ENCODE peak calls at places on chromosomes 2 and 18, in five cellular contexts. U is CD8-positive, alpha-beta memory T cell; J is tibial artery; E is neural progenitor cell; X is body of pancreas. N is an unnamed sample.

GRCh38 chr2:188444106-188444835 is 152.6 kb downstream of the GULP1 start:
- DNase-seq in E (no peak), J (no peak), U (no peak), X (no peak), N (no peak)

GRCh38 chr2:10223471-10223870 is 79.2 kb upstream of the HPCAL1 start:
- DNase-seq in E (peak; percentile 1), X (no peak), U (no peak), J (peak; percentile 45), N (no peak)

GRCh38 chr2:54657664-54658083 is 65.8 kb upstream of the EML6 start:
- DNase-seq in X (peak; percentile 83), U (no peak), J (no peak), E (peak; percentile 69), N (no peak)

GRCh38 chr2:241810304-241811208 is 1.6 kb downstream of the NEU4 start:
- DNase-seq in J (peak; percentile 64), E (no peak), X (peak; percentile 36), U (no peak), N (peak; percentile 78)

GRCh38 chr2:121694398-121695178 is 42.1 kb downstream of the NIFK start:
- DNase-seq in U (no peak), J (no peak), E (no peak), X (no peak), N (no peak)

GRCh38 chr2:191225690-191226089 is 19.5 kb upstream of the MYO1B start:
- DNase-seq in E (no peak), X (no peak), U (no peak), J (no peak), N (no peak)

GRCh38 chr2:133213651-133214050 is 354.6 kb downstream of the NCKAP5 start:
- DNase-seq in X (no peak), U (no peak), E (no peak), J (no peak), N (no peak)

GRCh38 chr18:52636536-52636935 is 296.5 kb downstream of the DCC start:
- DNase-seq in J (no peak), E (no peak), X (peak; percentile 5), U (no peak), N (no peak)

GRCh38 chr2:54471221-54471711 is 15.1 kb downstream of the SPTBN1 start:
- DNase-seq in E (no peak), X (peak; percentile 12), U (no peak), J (no peak), N (no peak)

GRCh38 chr2:54585136-54585535 is 129.0 kb downstream of the SPTBN1 start:
- DNase-seq in E (no peak), X (no peak), U (no peak), J (no peak), N (no peak)

GRCh38 chr18:67310826-67311225 is 205.7 kb downstream of the DSEL start:
- DNase-seq in X (no peak), U (no peak), E (no peak), J (no peak), N (no peak)

GRCh38 chr2:179218848-179219594 is 45.6 kb downstream of the SESTD1 start:
- DNase-seq in E (peak; percentile 72), J (peak; percentile 86), U (peak; percentile 3), X (peak; percentile 83), N (no peak)

GRCh38 chr2:47785986-47786385 is 3.0 kb downstream of the MSH6 start:
- DNase-seq in U (no peak), J (no peak), E (no peak), X (no peak), N (no peak)

GRCh38 chr2:236941106-236941505 is 144.6 kb upstream of the COPS8 start:
- DNase-seq in E (no peak), U (no peak), J (no peak), X (no peak), N (no peak)

GRCh38 chr2:138782378-138782777 is 2.2 kb upstream of the NXPH2 start:
- DNase-seq in E (no peak), U (no peak), X (no peak), J (no peak), N (no peak)

GRCh38 chr2:64695656-64696310 is 42.1 kb upstream of the SERTAD2 start:
- DNase-seq in E (no peak), J (no peak), U (no peak), X (no peak), N (no peak)

GRCh38 chr2:181077128-181077709 is 96.8 kb downstream of the UBE2E3 start:
- DNase-seq in U (peak; percentile 51), E (peak; percentile 68), J (no peak), X (no peak), N (no peak)

GRCh38 chr2:176132397-176133086 is 3.0 kb downstream of the HOXD8 start:
- DNase-seq in U (peak; percentile 27), X (no peak), E (peak; percentile 47), J (no peak), N (no peak)

GRCh38 chr2:24828641-24829040 is 35.4 kb downstream of the CENPO start:
- DNase-seq in J (peak; percentile 62), X (no peak), E (no peak), U (no peak), N (no peak)

GRCh38 chr18:23073996-23074606 is 61.2 kb upstream of the CABLES1 start:
- DNase-seq in U (no peak), E (no peak), J (no peak), X (no peak), N (no peak)

GRCh38 chr18:59038295-59039039 is 101.2 kb upstream of the SEC11C start:
- DNase-seq in U (no peak), E (no peak), X (no peak), J (no peak), N (no peak)

GRCh38 chr2:234566622-234567021 is 69.7 kb upstream of the ARL4C start:
- DNase-seq in E (no peak), J (no peak), X (no peak), U (no peak), N (no peak)

GRCh38 chr2:36367497-36368353 is 12.1 kb downstream of the CRIM1 start:
- DNase-seq in X (peak; percentile 17), E (peak; percentile 38), U (no peak), J (no peak), N (no peak)

GRCh38 chr2:44360749-44361329 is 455 bp downstream of the PREPL start:
- DNase-seq in X (peak; percentile 16), J (no peak), E (peak; percentile 40), U (no peak), N (no peak)

GRCh38 chr2:204753841-204754240 is 208.6 kb downstream of the PARD3B start:
- DNase-seq in U (no peak), E (no peak), J (no peak), X (no peak), N (no peak)

GRCh38 chr2:111618953-111619902 is 264.8 kb downstream of the ANAPC1 start:
- DNase-seq in U (no peak), X (no peak), J (no peak), E (peak; percentile 17), N (no peak)

GRCh38 chr2:74983606-74984005 is 25.2 kb downstream of the POLE4 start:
- DNase-seq in E (no peak), U (no peak), J (no peak), X (no peak), N (no peak)

GRCh38 chr2:233113114-233113452 is 52.9 kb downstream of the INPP5D start:
- DNase-seq in X (no peak), U (no peak), J (peak; percentile 10), E (no peak), N (no peak)

GRCh38 chr18:42028232-42028832 is 73.3 kb downstream of the PIK3C3 start:
- DNase-seq in E (peak; percentile 29), U (peak; percentile 10), X (peak; percentile 28), J (no peak), N (no peak)

GRCh38 chr18:78970774-78971333 is 8.8 kb upstream of the SALL3 start:
- DNase-seq in J (no peak), X (no peak), E (no peak), U (no peak), N (peak; percentile 59)

GRCh38 chr18:50055474-50055873 is 139.5 kb downstream of the MYO5B start:
- DNase-seq in U (no peak), J (no peak), E (no peak), X (no peak), N (no peak)

DNA sequence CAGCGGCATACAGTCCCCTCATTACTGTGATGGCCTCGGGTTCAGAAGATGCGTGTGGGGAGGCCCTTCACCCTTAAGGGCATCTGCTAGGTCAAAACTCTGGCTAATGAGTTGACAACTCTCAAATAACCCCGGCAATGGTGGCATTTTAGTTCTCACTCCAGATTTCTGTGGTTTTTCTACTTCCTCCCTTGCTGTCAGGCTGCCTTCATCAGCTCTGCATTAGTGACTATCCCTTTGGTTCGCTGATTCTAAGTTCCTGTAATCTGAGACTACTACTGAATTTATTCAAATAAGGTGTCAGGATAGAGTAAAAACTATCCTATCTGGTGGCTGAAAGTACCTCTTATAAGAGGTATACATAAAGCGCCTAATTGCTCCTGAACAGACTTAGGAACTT is 194.7 kb downstream of the DNER start:
- DNase-seq in E (no peak), U (no peak), J (no peak), X (no peak), N (no peak)
- H3K27ac ChIP-seq in E (no peak overlapping the region), U (no peak overlapping the region), J (no peak overlapping the region), X (no peak overlapping the region), N (no peak overlapping the region)

DNA sequence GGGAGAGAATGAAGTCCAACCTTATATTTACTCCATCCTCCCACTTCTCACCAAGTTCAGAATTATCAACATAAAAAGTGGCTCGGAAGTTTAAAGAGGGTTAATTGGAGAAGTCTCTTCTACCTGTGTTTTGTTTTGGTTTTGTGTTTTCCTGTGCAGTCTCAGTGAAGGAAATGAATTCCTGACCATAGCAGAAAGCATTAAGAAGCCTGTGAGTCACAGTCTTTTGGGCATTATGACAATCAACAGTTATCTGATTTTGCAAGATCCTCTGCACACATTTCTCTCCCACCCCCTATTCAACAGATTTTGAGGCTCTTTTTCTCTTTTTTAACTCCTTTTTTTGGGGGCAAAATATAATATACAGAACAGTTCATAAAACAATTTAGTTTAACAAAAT is 8.6 kb upstream of the RPL37A start:
- DNase-seq in X (no peak), J (no peak), U (no peak), E (no peak), N (no peak)
- H3K4me3 ChIP-seq in X (no peak overlapping the region), J (no peak overlapping the region), U (no peak overlapping the region), E (no peak overlapping the region), N (no peak overlapping the region)

DNA sequence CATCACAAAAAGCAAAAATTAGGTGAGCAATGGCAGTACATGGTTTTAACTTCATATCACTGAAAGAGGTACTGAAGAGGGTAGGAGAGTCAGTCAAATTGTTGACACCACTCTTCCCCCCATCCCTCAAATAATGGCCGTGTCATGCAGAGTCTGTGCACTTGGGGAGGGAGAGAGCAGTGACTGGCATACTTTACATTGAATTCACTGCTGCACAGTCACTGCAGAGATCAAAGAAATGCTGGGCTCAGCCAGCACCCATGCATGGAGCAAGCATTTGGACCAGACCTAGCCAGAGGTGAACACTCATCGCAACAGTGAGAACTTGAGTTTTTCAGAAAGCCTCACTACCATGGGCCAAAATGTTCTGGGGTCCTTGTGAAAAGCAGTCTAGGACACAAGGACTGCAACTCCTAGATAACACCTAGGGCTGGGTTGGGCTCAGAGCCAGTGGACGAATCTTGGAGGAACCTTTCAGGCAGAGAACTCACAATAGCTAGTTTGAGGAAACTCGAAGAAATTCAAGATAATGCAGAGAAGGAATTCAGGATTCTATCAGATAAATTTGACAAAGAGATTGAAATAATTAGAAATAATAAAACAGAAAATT is 112.9 kb downstream of the NR4A2 start:
- DNase-seq in E (no peak), X (no peak), U (no peak), J (no peak), N (no peak)
- H3K27ac ChIP-seq in E (no peak overlapping the region), X (no peak overlapping the region), U (no peak overlapping the region), J (no peak overlapping the region), N (no peak overlapping the region)

DNA sequence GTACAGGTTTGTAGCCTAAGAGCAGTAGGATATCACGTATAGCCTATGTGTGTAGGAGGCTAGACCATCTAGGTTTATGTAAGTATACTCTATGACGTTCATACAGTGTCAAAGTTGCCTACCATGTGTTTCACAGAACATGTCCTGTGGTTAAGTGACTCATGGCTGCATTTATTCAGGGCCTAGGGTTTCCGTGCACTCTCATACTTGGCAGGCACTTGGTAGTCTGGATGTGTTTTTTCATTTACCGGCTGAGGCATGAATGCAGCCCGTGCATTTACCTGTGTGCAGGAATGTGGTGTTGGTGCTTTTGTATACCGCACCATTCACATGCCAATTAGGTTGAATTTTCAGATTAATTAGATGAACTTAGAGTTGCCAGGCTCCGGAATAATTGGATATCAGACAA is 43.4 kb downstream of the MYL12B start:
- DNase-seq in U (peak; percentile 57), E (no peak), J (no peak), X (no peak), N (no peak)
- H3K4me3 ChIP-seq in U (no peak overlapping the region), E (no peak overlapping the region), J (no peak overlapping the region), X (no peak overlapping the region), N (no peak overlapping the region)